ENCODE peak calls at places on chromosomes 11 and 22, in seven cellular contexts. F is psoas muscle, H is BE2C, K is gastrocnemius medialis, P is IMR-90, U is body of pancreas, Y is heart right ventricle. I is an unnamed sample.
A peak's percentile ranks its signal among the peaks of the same experiment; 100 is the strongest.

GRCh38 chr22:50074056-50074455 is 11.2 kb downstream of the MLC1 start:
- DNase-seq in F (no peak), H (no peak), K (no peak), P (no peak), U (no peak), Y (no peak), I (no peak)

GRCh38 chr11:70338594-70338993 is 59.7 kb upstream of the CTTN start:
- DNase-seq in F (no peak), H (no peak), K (no peak), P (no peak), U (no peak), Y (no peak), I (no peak)

GRCh38 chr11:133898770-133899115 is 53.4 kb upstream of the SPATA19 start:
- DNase-seq in F (no peak), H (peak; percentile 1), K (no peak), P (no peak), U (no peak), Y (no peak), I (no peak)

GRCh38 chr22:37930270-37930951 is 23.0 kb downstream of the C22orf23 start:
- DNase-seq in F (no peak), H (peak; percentile 48), K (no peak), P (peak; percentile 14), U (peak; percentile 58), Y (no peak), I (no peak)

GRCh38 chr11:130197386-130198035 is 37.9 kb downstream of the ST14 start:
- DNase-seq in F (no peak), H (no peak), K (no peak), P (no peak), U (no peak), Y (no peak), I (no peak)

GRCh38 chr11:117313828-117314768 is 2.0 kb downstream of the BACE1 start:
- DNase-seq in F (no peak), H (no peak), K (no peak), P (no peak), U (peak; percentile 49), Y (no peak), I (no peak)

GRCh38 chr22:38284042-38284402 is 11.2 kb upstream of the TMEM184B start:
- DNase-seq in F (no peak), H (no peak), K (peak; percentile 55), P (peak; percentile 96), U (peak; percentile 36), Y (no peak), I (no peak)

GRCh38 chr11:1529774-1530173 is 42.3 kb downstream of the DUSP8 start:
- DNase-seq in F (no peak), H (no peak), K (no peak), P (no peak), U (no peak), Y (no peak), I (no peak)

GRCh38 chr11:17529814-17530162 is 14.4 kb downstream of the USH1C start:
- DNase-seq in F (no peak), H (no peak), K (no peak), P (no peak), U (no peak), Y (no peak), I (no peak)

GRCh38 chr11:64916040-64916847 is 765 bp downstream of the ATG2A start:
- DNase-seq in F (peak; percentile 75), H (no peak), K (peak; percentile 39), P (peak; percentile 33), U (peak; percentile 49), Y (no peak), I (peak; percentile 66)

GRCh38 chr11:120241277-120241676 is 1.3 kb downstream of the POU2F3 start:
- DNase-seq in F (no peak), H (no peak), K (no peak), P (no peak), U (no peak), Y (no peak), I (no peak)

GRCh38 chr11:119729581-119730346 is 764 bp upstream of the NECTIN1 start:
- DNase-seq in F (peak; percentile 76), H (peak; percentile 61), K (peak; percentile 31), P (peak; percentile 39), U (peak; percentile 71), Y (peak; percentile 72), I (no peak)

GRCh38 chr11:11370263-11371060 is 17.4 kb upstream of the CSNK2A3 start:
- DNase-seq in F (no peak), H (no peak), K (no peak), P (no peak), U (no peak), Y (no peak), I (no peak)

GRCh38 chr11:11946180-11946579 is 62.2 kb downstream of the DKK3 start:
- DNase-seq in F (no peak), H (no peak), K (no peak), P (peak; percentile 68), U (no peak), Y (no peak), I (no peak)

GRCh38 chr22:20237480-20238440 is 30.4 kb downstream of the RTN4R start:
- DNase-seq in F (no peak), H (peak; percentile 46), K (peak; percentile 20), P (no peak), U (peak; percentile 69), Y (no peak), I (peak; percentile 63)

DNA sequence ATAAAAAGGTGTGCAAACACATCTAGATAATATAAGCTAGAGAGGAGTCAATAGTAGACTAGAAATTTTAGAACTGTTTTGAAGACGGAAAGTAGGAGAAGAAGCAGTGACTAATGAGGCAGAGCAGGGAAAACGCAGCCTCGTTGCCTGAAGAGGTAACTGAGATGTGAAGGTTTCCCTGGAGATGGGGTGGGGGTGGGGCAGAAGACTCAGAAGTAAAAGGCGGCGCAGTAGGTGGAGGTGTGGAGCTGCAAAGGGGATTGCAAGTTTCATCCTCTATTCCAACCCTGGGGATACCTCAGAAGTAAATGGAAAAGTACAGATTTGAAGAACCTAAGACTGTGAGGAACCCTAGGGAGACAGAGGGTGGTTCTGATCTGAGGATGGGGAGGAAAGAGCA is 109.5 kb downstream of the TMPRSS5 start:
- DNase-seq in F (no peak), H (no peak), K (no peak), P (no peak), U (no peak), Y (no peak), I (no peak)
- H3K4me3 ChIP-seq in F (no peak overlapping the region), H (no peak overlapping the region), K (no peak overlapping the region), P (no peak overlapping the region), U (no peak overlapping the region), Y (no peak overlapping the region), I (no peak overlapping the region)

GRCh38 chr22:21590809-21591641 is 23.5 kb downstream of the UBE2L3 start:
- DNase-seq in F (no peak), H (no peak), K (no peak), P (no peak), U (no peak), Y (no peak), I (no peak)
- H3K36me3 ChIP-seq in F (peaks cover 32% of the 10 kb centered on the region), H (peaks cover 54% of the 10 kb centered on the region), K (no peaks in the 10 kb centered on the region), P (peaks cover 29% of the 10 kb centered on the region), U (peaks cover 6% of the 10 kb centered on the region), Y (no peaks in the 10 kb centered on the region), I (peaks cover 54% of the 10 kb centered on the region)

GRCh38 chr22:18076060-18076497 is 1.7 kb upstream of the PEX26 start:
- DNase-seq in F (peak; percentile 76), H (peak; percentile 65), K (peak; percentile 76), P (peak; percentile 91), U (peak; percentile 75), Y (peak; percentile 38), I (peak; percentile 75)
- H3K4me1 ChIP-seq in F (peaks cover 46% of the 10 kb centered on the region), H (peaks cover 9% of the 10 kb centered on the region), K (peaks cover 40% of the 10 kb centered on the region), P (peaks cover 2% of the 10 kb centered on the region), U (peaks cover 27% of the 10 kb centered on the region), Y (peaks cover 35% of the 10 kb centered on the region), I (peaks cover 31% of the 10 kb centered on the region)

DNA sequence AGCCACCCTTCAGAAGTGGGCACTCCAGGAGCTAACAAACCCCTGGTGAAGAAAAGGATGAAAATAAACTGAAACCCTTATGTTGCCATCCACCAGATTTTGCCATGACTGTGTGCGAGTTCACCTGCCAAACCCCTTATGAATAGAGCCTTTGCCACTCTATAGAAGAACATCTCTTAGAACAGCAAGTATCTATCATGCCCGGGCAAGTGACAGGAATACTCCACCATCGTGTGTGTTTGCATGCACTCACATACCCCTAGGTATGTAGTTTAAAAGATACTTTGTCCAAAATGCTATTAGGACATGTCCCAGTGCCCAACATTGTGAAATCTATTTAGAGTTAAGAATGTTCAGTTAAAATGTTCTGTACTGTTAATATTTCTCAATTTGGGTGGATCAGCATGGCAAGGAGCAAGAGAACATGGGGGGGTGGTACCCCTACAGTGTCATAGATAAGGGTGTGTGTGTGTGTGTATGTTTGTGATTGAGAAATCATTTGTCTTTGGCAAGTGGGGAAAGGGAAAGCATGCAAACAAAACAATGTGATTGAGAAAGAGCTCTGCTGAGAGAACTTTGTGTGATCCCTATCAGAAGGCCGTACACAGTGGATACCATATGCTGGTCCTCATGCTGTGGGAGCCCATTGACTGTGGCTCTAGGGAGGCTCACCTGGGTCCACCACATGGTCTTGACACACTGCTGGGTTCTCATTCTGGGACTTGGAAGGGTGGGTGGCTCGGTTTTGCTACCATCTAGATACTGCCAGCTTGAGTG is 94.9 kb downstream of the ZBTB16 start:
- DNase-seq in F (peak; percentile 79), H (no peak), K (peak; percentile 89), P (no peak), U (peak; percentile 32), Y (no peak), I (no peak)
- H3K4me3 ChIP-seq in F (no peak overlapping the region), H (no peak overlapping the region), K (peak overlapping the region; percentile 13), P (no peak overlapping the region), U (no peak overlapping the region), Y (no peak overlapping the region), I (no peak overlapping the region)

I was measured in CD4-positive, CD25-positive, alpha-beta regulatory T cell.